ENCODE peak calls at places on chromosomes 6 and 20, in six cellular contexts. O is activated T-cell treated with anti-CD3 and anti-CD28 coated beads for 1 hour, H is NCI-H1092, P is OCI-LY7, E is iris pigment epithelial cell, L is progenitor cell of endocrine pancreas. V is an unnamed sample.

GRCh38 chr6:163243083-163243482 is 171.4 kb upstream of the QKI start:
- DNase-seq in O (no peak), H (no peak), P (no peak), E (no peak), L (no peak), V (no peak)

GRCh38 chr6:9520417-9521151 is 894.3 kb downstream of the TFAP2A start:
- DNase-seq in O (no peak), H (no peak), P (no peak), E (peak), L (no peak), V (no peak)

GRCh38 chr6:37544530-37544929 is 44.8 kb upstream of the CCDC167 start:
- DNase-seq in O (no peak), H (no peak), P (peak), E (no peak), L (no peak), V (no peak)

GRCh38 chr6:15793288-15793687 is 130.5 kb upstream of the DTNBP1 start:
- DNase-seq in O (no peak), H (no peak), P (no peak), E (peak), L (no peak), V (no peak)

GRCh38 chr6:42028234-42029061 is 21.9 kb upstream of the TAF8 start:
- DNase-seq in O (no peak), H (no peak), P (no peak), E (peak), L (no peak), V (no peak)

GRCh38 chr6:138503881-138504680 is 4.8 kb upstream of the NHSL1 start:
- DNase-seq in O (no peak), H (no peak), P (no peak), E (peak), L (no peak), V (no peak)

GRCh38 chr6:158002249-158002950 is 20.7 kb downstream of the SYNJ2 start:
- DNase-seq in O (no peak), H (no peak), P (no peak), E (no peak), L (no peak), V (no peak)

GRCh38 chr6:40438556-40438955 is 148.6 kb downstream of the LRFN2 start:
- DNase-seq in O (no peak), H (no peak), P (no peak), E (no peak), L (no peak), V (no peak)

GRCh38 chr6:145815875-145816274 is 1.3 kb upstream of the FBXO30 start:
- DNase-seq in O (no peak), H (no peak), P (peak), E (peak), L (no peak), V (no peak)

GRCh38 chr6:35969676-35970075 is 48.8 kb upstream of the SRPK1 start:
- DNase-seq in O (no peak), H (no peak), P (no peak), E (peak), L (no peak), V (no peak)

GRCh38 chr20:58021481-58021880 is 207.0 kb downstream of the ANKRD60 start:
- DNase-seq in O (no peak), H (no peak), P (no peak), E (no peak), L (no peak), V (no peak)

GRCh38 chr6:23091795-23092194 is 522.4 kb downstream of the HDGFL1 start:
- DNase-seq in O (no peak), H (no peak), P (no peak), E (peak), L (no peak), V (no peak)

GRCh38 chr6:100479180-100480035 is 14.7 kb upstream of the SIM1 start:
- DNase-seq in O (no peak), H (no peak), P (peak), E (peak), L (no peak), V (no peak)

GRCh38 chr6:130947464-130947863 is 115.6 kb downstream of the EPB41L2 start:
- DNase-seq in O (no peak), H (no peak), P (no peak), E (no peak), L (no peak), V (no peak)

GRCh38 chr6:52514514-52514913 is 62.3 kb downstream of the TRAM2 start:
- DNase-seq in O (no peak), H (no peak), P (no peak), E (peak), L (no peak), V (no peak)

GRCh38 chr6:40931927-40932326 is 107.1 kb downstream of the UNC5CL start:
- DNase-seq in O (no peak), H (no peak), P (no peak), E (no peak), L (no peak), V (no peak)

GRCh38 chr6:155419161-155419560 is 36.5 kb downstream of the NOX3 start:
- DNase-seq in O (no peak), H (no peak), P (no peak), E (peak), L (no peak), V (no peak)

GRCh38 chr20:59814835-59815340 is 118.5 kb downstream of the SYCP2 start:
- DNase-seq in O (no peak), H (no peak), P (no peak), E (no peak), L (no peak), V (no peak)

GRCh38 chr6:30565772-30566171 is 5.5 kb upstream of the ABCF1 start:
- DNase-seq in O (no peak), H (no peak), P (no peak), E (peak), L (no peak), V (no peak)

GRCh38 chr6:142827356-142827755 is 117.6 kb downstream of the HIVEP2 start:
- DNase-seq in O (no peak), H (no peak), P (no peak), E (no peak), L (no peak), V (no peak)

GRCh38 chr6:111992851-111993250 is 61.1 kb upstream of the CCN6 start:
- DNase-seq in O (peak), H (no peak), P (no peak), E (peak), L (no peak), V (no peak)

GRCh38 chr20:3686867-3687321 is 5.1 kb upstream of the ADAM33 start:
- DNase-seq in O (no peak), H (no peak), P (no peak), E (peak), L (no peak), V (no peak)

GRCh38 chr20:63260943-63261807 is 6.9 kb upstream of the NKAIN4 start:
- DNase-seq in O (no peak), H (no peak), P (no peak), E (no peak), L (no peak), V (no peak)

V was measured in iPS DF 19.7.